ENCODE peak calls at places on chromosomes 13 and 19, in seven cellular contexts. One of them, this sample, is unnamed.

GRCh38 chr13:107493271-107493670 is 722.1 kb downstream of the LIG4 start:
- DNase-seq in dorsolateral prefrontal cortex: no peak
- DNase-seq in stimulated activated CD4-positive, alpha-beta T cell treated with anti-CD3 and anti-CD28 coated beads, Interleukin-4, amount 100 ng/mL, for 48 hours: no peak
- DNase-seq in kidney: no peak
- DNase-seq in HS-27A: no peak
- DNase-seq in Peyer's patch: no peak
- DNase-seq in stomach: no peak
- DNase-seq in this sample: no peak

GRCh38 chr13:41049480-41049879 is 11.8 kb upstream of the WBP4 start:
- DNase-seq in dorsolateral prefrontal cortex: no peak
- DNase-seq in stimulated activated CD4-positive, alpha-beta T cell treated with anti-CD3 and anti-CD28 coated beads, Interleukin-4, amount 100 ng/mL, for 48 hours: no peak
- DNase-seq in kidney: no peak
- DNase-seq in HS-27A: no peak
- DNase-seq in Peyer's patch: no peak
- DNase-seq in stomach: no peak
- DNase-seq in this sample: no peak

GRCh38 chr19:10776900-10777650 is 58.9 kb downstream of the TMED1 start:
- DNase-seq in dorsolateral prefrontal cortex: no peak
- DNase-seq in stimulated activated CD4-positive, alpha-beta T cell treated with anti-CD3 and anti-CD28 coated beads, Interleukin-4, amount 100 ng/mL, for 48 hours: no peak
- DNase-seq in kidney: no peak
- DNase-seq in HS-27A: no peak
- DNase-seq in Peyer's patch: no peak
- DNase-seq in stomach: no peak
- DNase-seq in this sample: no peak

GRCh38 chr13:85798999-85799646 is at the start of gene SLITRK6:
- DNase-seq in dorsolateral prefrontal cortex: no peak
- DNase-seq in stimulated activated CD4-positive, alpha-beta T cell treated with anti-CD3 and anti-CD28 coated beads, Interleukin-4, amount 100 ng/mL, for 48 hours: no peak
- DNase-seq in kidney: no peak
- DNase-seq in HS-27A: no peak
- DNase-seq in Peyer's patch: no peak
- DNase-seq in stomach: no peak
- DNase-seq in this sample: no peak

GRCh38 chr19:11560404-11560988 is 1.5 kb upstream of the ELOF1 start:
- DNase-seq in dorsolateral prefrontal cortex: no peak
- DNase-seq in stimulated activated CD4-positive, alpha-beta T cell treated with anti-CD3 and anti-CD28 coated beads, Interleukin-4, amount 100 ng/mL, for 48 hours: peak; percentile 59
- DNase-seq in kidney: no peak
- DNase-seq in HS-27A: peak; percentile 36
- DNase-seq in Peyer's patch: no peak
- DNase-seq in stomach: peak; percentile 41
- DNase-seq in this sample: peak; percentile 84

GRCh38 chr13:67438465-67438864 is 208.3 kb upstream of the PCDH9 start:
- DNase-seq in dorsolateral prefrontal cortex: no peak
- DNase-seq in stimulated activated CD4-positive, alpha-beta T cell treated with anti-CD3 and anti-CD28 coated beads, Interleukin-4, amount 100 ng/mL, for 48 hours: no peak
- DNase-seq in kidney: no peak
- DNase-seq in HS-27A: no peak
- DNase-seq in Peyer's patch: no peak
- DNase-seq in stomach: no peak
- DNase-seq in this sample: no peak

GRCh38 chr19:39514840-39515550 is at the start of gene SELENOV:
- DNase-seq in dorsolateral prefrontal cortex: no peak
- DNase-seq in stimulated activated CD4-positive, alpha-beta T cell treated with anti-CD3 and anti-CD28 coated beads, Interleukin-4, amount 100 ng/mL, for 48 hours: no peak
- DNase-seq in kidney: no peak
- DNase-seq in HS-27A: no peak
- DNase-seq in Peyer's patch: no peak
- DNase-seq in stomach: no peak
- DNase-seq in this sample: no peak

GRCh38 chr13:61954092-61954491 is 538.4 kb upstream of the PCDH20 start:
- DNase-seq in dorsolateral prefrontal cortex: no peak
- DNase-seq in stimulated activated CD4-positive, alpha-beta T cell treated with anti-CD3 and anti-CD28 coated beads, Interleukin-4, amount 100 ng/mL, for 48 hours: no peak
- DNase-seq in kidney: no peak
- DNase-seq in HS-27A: no peak
- DNase-seq in Peyer's patch: no peak
- DNase-seq in stomach: no peak
- DNase-seq in this sample: no peak

GRCh38 chr19:48644839-48645651 is 942 bp downstream of the CA11 start:
- DNase-seq in dorsolateral prefrontal cortex: peak; percentile 85
- DNase-seq in stimulated activated CD4-positive, alpha-beta T cell treated with anti-CD3 and anti-CD28 coated beads, Interleukin-4, amount 100 ng/mL, for 48 hours: peak; percentile 65
- DNase-seq in kidney: peak; percentile 89
- DNase-seq in HS-27A: no peak
- DNase-seq in Peyer's patch: peak; percentile 63
- DNase-seq in stomach: peak; percentile 83
- DNase-seq in this sample: peak; percentile 87

GRCh38 chr19:1854542-1855039 is 6.3 kb upstream of the REXO1 start:
- DNase-seq in dorsolateral prefrontal cortex: no peak
- DNase-seq in stimulated activated CD4-positive, alpha-beta T cell treated with anti-CD3 and anti-CD28 coated beads, Interleukin-4, amount 100 ng/mL, for 48 hours: no peak
- DNase-seq in kidney: peak; percentile 87
- DNase-seq in HS-27A: no peak
- DNase-seq in Peyer's patch: no peak
- DNase-seq in stomach: no peak
- DNase-seq in this sample: no peak

GRCh38 chr13:44170731-44171130 is 202.9 kb upstream of the SERP2 start:
- DNase-seq in dorsolateral prefrontal cortex: no peak
- DNase-seq in stimulated activated CD4-positive, alpha-beta T cell treated with anti-CD3 and anti-CD28 coated beads, Interleukin-4, amount 100 ng/mL, for 48 hours: no peak
- DNase-seq in kidney: no peak
- DNase-seq in HS-27A: no peak
- DNase-seq in Peyer's patch: no peak
- DNase-seq in stomach: no peak
- DNase-seq in this sample: no peak

GRCh38 chr19:1236566-1236965 is 1.2 kb downstream of the CBARP start:
- DNase-seq in dorsolateral prefrontal cortex: no peak
- DNase-seq in stimulated activated CD4-positive, alpha-beta T cell treated with anti-CD3 and anti-CD28 coated beads, Interleukin-4, amount 100 ng/mL, for 48 hours: no peak
- DNase-seq in kidney: no peak
- DNase-seq in HS-27A: no peak
- DNase-seq in Peyer's patch: no peak
- DNase-seq in stomach: no peak
- DNase-seq in this sample: no peak

GRCh38 chr13:23679214-23679613 is 109.0 kb downstream of the TNFRSF19 start:
- DNase-seq in dorsolateral prefrontal cortex: no peak
- DNase-seq in stimulated activated CD4-positive, alpha-beta T cell treated with anti-CD3 and anti-CD28 coated beads, Interleukin-4, amount 100 ng/mL, for 48 hours: no peak
- DNase-seq in kidney: no peak
- DNase-seq in HS-27A: no peak
- DNase-seq in Peyer's patch: no peak
- DNase-seq in stomach: no peak
- DNase-seq in this sample: peak; percentile 38

GRCh38 chr13:114339779-114340534 is 25.7 kb downstream of the CHAMP1 start:
- DNase-seq in dorsolateral prefrontal cortex: no peak
- DNase-seq in stimulated activated CD4-positive, alpha-beta T cell treated with anti-CD3 and anti-CD28 coated beads, Interleukin-4, amount 100 ng/mL, for 48 hours: no peak
- DNase-seq in kidney: no peak
- DNase-seq in HS-27A: no peak
- DNase-seq in Peyer's patch: no peak
- DNase-seq in stomach: peak; percentile 53
- DNase-seq in this sample: peak; percentile 64

GRCh38 chr19:48249502-48250014 is 6.2 kb downstream of the CARD8 start:
- DNase-seq in dorsolateral prefrontal cortex: no peak
- DNase-seq in stimulated activated CD4-positive, alpha-beta T cell treated with anti-CD3 and anti-CD28 coated beads, Interleukin-4, amount 100 ng/mL, for 48 hours: peak; percentile 71
- DNase-seq in kidney: no peak
- DNase-seq in HS-27A: no peak
- DNase-seq in Peyer's patch: no peak
- DNase-seq in stomach: peak; percentile 41
- DNase-seq in this sample: peak; percentile 89

GRCh38 chr19:18469245-18470107 is 31.5 kb upstream of the ISYNA1 start:
- DNase-seq in dorsolateral prefrontal cortex: peak; percentile 48
- DNase-seq in stimulated activated CD4-positive, alpha-beta T cell treated with anti-CD3 and anti-CD28 coated beads, Interleukin-4, amount 100 ng/mL, for 48 hours: peak; percentile 50
- DNase-seq in kidney: peak; percentile 87
- DNase-seq in HS-27A: no peak
- DNase-seq in Peyer's patch: peak; percentile 83
- DNase-seq in stomach: peak; percentile 72
- DNase-seq in this sample: peak; percentile 69

GRCh38 chr13:102721800-102722231 is 27.0 kb upstream of the METTL21C start:
- DNase-seq in dorsolateral prefrontal cortex: peak; percentile 87
- DNase-seq in stimulated activated CD4-positive, alpha-beta T cell treated with anti-CD3 and anti-CD28 coated beads, Interleukin-4, amount 100 ng/mL, for 48 hours: no peak
- DNase-seq in kidney: no peak
- DNase-seq in HS-27A: no peak
- DNase-seq in Peyer's patch: no peak
- DNase-seq in stomach: no peak
- DNase-seq in this sample: no peak

GRCh38 chr19:36110487-36111199 is at the start of gene OVOL3:
- DNase-seq in dorsolateral prefrontal cortex: no peak
- DNase-seq in stimulated activated CD4-positive, alpha-beta T cell treated with anti-CD3 and anti-CD28 coated beads, Interleukin-4, amount 100 ng/mL, for 48 hours: no peak
- DNase-seq in kidney: no peak
- DNase-seq in HS-27A: no peak
- DNase-seq in Peyer's patch: no peak
- DNase-seq in stomach: no peak
- DNase-seq in this sample: no peak

GRCh38 chr13:111215081-111216047 is 100.3 kb downstream of the ARHGEF7 start:
- DNase-seq in dorsolateral prefrontal cortex: no peak
- DNase-seq in stimulated activated CD4-positive, alpha-beta T cell treated with anti-CD3 and anti-CD28 coated beads, Interleukin-4, amount 100 ng/mL, for 48 hours: no peak
- DNase-seq in kidney: no peak
- DNase-seq in HS-27A: no peak
- DNase-seq in Peyer's patch: no peak
- DNase-seq in stomach: no peak
- DNase-seq in this sample: no peak

This sample was measured in activated CD8-positive, alpha-beta T cell treated with anti-CD3 and anti-CD28 coated beads, Interleukin-2, amount 10 ng/mL, durations not matched to agents 7 days and 5 days.